ENCODE peak calls at places on chromosomes 5 and 9, in four cellular contexts. U, K, J and Q are unnamed samples. For H3K36me3, the result is how much of the 10 kb centered on the place peaks cover.

GRCh38 chr5:180100621-180101450 is 29.3 kb upstream of the RNF130 start:
- DNase-seq in J (no peak), K (no peak), U (no peak), Q (no peak)

GRCh38 chr5:154405078-154405792 is 40.6 kb upstream of the SAP30L start:
- DNase-seq in U (peak), J (peak), K (no peak), Q (peak)

GRCh38 chr5:44511596-44511995 is 122.4 kb upstream of the FGF10 start:
- DNase-seq in K (no peak), U (no peak), J (no peak), Q (no peak)

GRCh38 chr9:15755660-15756059 is 202.8 kb downstream of the CCDC171 start:
- DNase-seq in J (no peak), U (no peak), K (no peak), Q (no peak)

GRCh38 chr5:142749321-142749720 is 20.9 kb upstream of the ARHGAP26 start:
- DNase-seq in K (peak), J (no peak), U (no peak), Q (no peak)

GRCh38 chr9:96256800-96257199 is 45.2 kb downstream of the HSD17B3 start:
- DNase-seq in J (no peak), K (no peak), U (no peak), Q (peak)

GRCh38 chr9:92496401-92496800 is 14.1 kb upstream of the ASPN start:
- DNase-seq in U (no peak), J (no peak), K (no peak), Q (no peak)

GRCh38 chr5:104265531-104266130 is 703.0 kb upstream of the NUDT12 start:
- DNase-seq in J (no peak), K (no peak), U (no peak), Q (no peak)

GRCh38 chr9:93209576-93210323 is 25.8 kb downstream of the WNK2 start:
- DNase-seq in K (no peak), U (no peak), J (no peak), Q (no peak)

GRCh38 chr5:83895860-83896259 is 175.2 kb upstream of the HAPLN1 start:
- DNase-seq in J (no peak), K (no peak), U (no peak), Q (no peak)

GRCh38 chr5:127206320-127207113 is 84.1 kb upstream of the MEGF10 start:
- DNase-seq in J (no peak), U (no peak), K (peak), Q (no peak)

GRCh38 chr5:139482050-139482889 is at the start of gene STING1:
- DNase-seq in U (peak), J (peak), K (peak), Q (no peak)

GRCh38 chr9:115786321-115786720 is 367.3 kb upstream of the PAPPA start:
- DNase-seq in U (no peak), J (no peak), K (no peak), Q (no peak)

GRCh38 chr5:137833463-137833862 is 34.2 kb upstream of the MYOT start:
- DNase-seq in J (no peak), K (peak), U (no peak), Q (peak)

GRCh38 chr5:93789173-93790070 is 48.0 kb upstream of the POU5F2 start:
- DNase-seq in J (no peak), K (peak), U (no peak), Q (no peak)

GRCh38 chr5:172688735-172689572 is 47.9 kb downstream of the NEURL1B start:
- DNase-seq in K (peak), U (peak), J (peak), Q (no peak)

GRCh38 chr9:82404484-82405280 is 416.1 kb downstream of the SPATA31D1 start:
- DNase-seq in U (peak), K (no peak), J (no peak), Q (no peak)

GRCh38 chr9:94780516-94780950 is 54.0 kb downstream of the AOPEP start:
- DNase-seq in J (no peak), K (no peak), U (peak), Q (no peak)

GRCh38 chr5:165460911-165461310 is 1955.5 kb downstream of the MAT2B start:
- DNase-seq in U (no peak), J (no peak), K (no peak), Q (no peak)

GRCh38 chr5:14270212-14270702 is 127.1 kb downstream of the TRIO start:
- DNase-seq in U (peak), K (peak), J (no peak), Q (peak)

GRCh38 chr9:114122152-114122615 is 23.1 kb upstream of the KIF12 start:
- DNase-seq in U (no peak), K (no peak), J (no peak), Q (no peak)

GRCh38 chr9:124018731-124019697 is 7.4 kb downstream of the LHX2 start:
- DNase-seq in U (no peak), J (no peak), K (no peak), Q (no peak)

GRCh38 chr5:132540764-132541163 is 2.6 kb downstream of the IL5 start:
- DNase-seq in J (no peak), K (no peak), U (no peak), Q (no peak)

GRCh38 chr5:67190856-67191255 is 5.7 kb downstream of the CD180 start:
- DNase-seq in K (peak), U (no peak), J (no peak), Q (no peak)

GRCh38 chr5:120817044-120817985 is 353.2 kb downstream of the PRR16 start:
- DNase-seq in J (no peak), U (peak), K (no peak), Q (peak)

GRCh38 chr9:108980893-108981292 is 32.4 kb downstream of the CTNNAL1 start:
- DNase-seq in J (no peak), K (no peak), U (peak), Q (no peak)

GRCh38 chr9:16625831-16626230 is 244.6 kb downstream of the BNC2 start:
- DNase-seq in K (no peak), U (no peak), J (no peak), Q (no peak)

GRCh38 chr5:71873202-71873601 is 154.1 kb downstream of the CARTPT start:
- DNase-seq in J (no peak), K (no peak), U (peak), Q (peak)

GRCh38 chr5:9564752-9565151 is 18.9 kb upstream of the SEMA5A start:
- DNase-seq in U (no peak), J (no peak), K (no peak), Q (no peak)

GRCh38 chr5:146283344-146283761 is 55.3 kb upstream of the POU4F3 start:
- DNase-seq in J (no peak), K (peak), U (no peak), Q (no peak)

GRCh38 chr5:18394154-18394804 is 760.0 kb downstream of the TAF11L14 start:
- DNase-seq in U (peak), J (peak), K (no peak), Q (peak)

GRCh38 chr9:133512253-133513213 is 12.2 kb downstream of the MYMK start:
- DNase-seq in J (no peak), K (no peak), U (no peak), Q (peak)

GRCh38 chr5:65760504-65761275 is 38.7 kb downstream of the NLN start:
- DNase-seq in K (peak), U (no peak), J (peak), Q (no peak)

GRCh38 chr9:77218612-77219011 is 41.3 kb downstream of the VPS13A start:
- DNase-seq in U (no peak), J (no peak), K (no peak), Q (no peak)

GRCh38 chr9:97557606-97558095 is 56.2 kb downstream of the TMOD1 start:
- DNase-seq in U (no peak), K (no peak), J (peak), Q (no peak)

GRCh38 chr9:136903041-136903554 is 16.8 kb downstream of the TRAF2 start:
- DNase-seq in U (no peak), K (no peak), J (no peak), Q (no peak)

DNA sequence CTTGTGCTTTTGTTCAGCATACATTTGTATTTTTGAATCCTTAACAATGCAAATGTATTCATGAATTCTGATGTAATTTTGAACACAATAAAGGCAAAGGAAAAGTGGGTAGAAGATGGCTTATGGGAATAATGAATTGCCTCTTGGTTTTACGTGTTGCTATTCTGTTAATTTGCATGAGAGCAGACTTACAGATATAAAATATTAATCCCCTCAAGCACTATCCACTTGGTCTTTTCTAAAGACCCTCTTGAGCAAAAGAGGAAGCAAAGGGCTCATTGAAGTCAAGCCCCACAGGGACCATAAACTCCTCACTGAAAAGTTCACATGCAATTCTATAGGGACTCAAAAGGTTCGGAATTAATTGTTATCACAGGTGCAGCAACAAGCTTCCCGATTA is 51.9 kb downstream of the OSTF1 start:
- DNase-seq in J (no peak), U (no peak), K (no peak), Q (no peak)
- H3K36me3 ChIP-seq in J (under half), U (under half), K (under half), Q (under half)

DNA sequence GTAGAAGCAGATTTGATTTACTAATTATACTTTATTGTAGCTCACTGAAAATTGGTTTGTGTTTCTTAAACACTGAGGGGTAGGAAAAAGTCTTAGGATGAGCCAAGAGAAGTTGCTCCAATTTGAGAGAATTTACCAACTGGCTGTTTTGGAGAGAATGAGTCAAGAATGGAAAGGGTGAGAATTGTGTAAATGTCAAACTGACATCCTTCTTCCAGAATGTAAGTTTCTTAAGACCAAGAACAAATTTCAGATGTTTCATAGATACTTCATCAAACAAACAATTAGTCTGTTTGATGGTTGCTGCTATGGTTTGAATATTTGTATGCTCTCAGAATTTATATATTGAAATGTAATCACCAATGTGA is 106.2 kb upstream of the TXNDC8 start:
- DNase-seq in U (no peak), K (no peak), J (no peak), Q (no peak)
- TF ChIP-seq CTCF in U (no peak), K (no peak), J (no peak), Q (no peak)

GRCh38 chr9:127816362-127816725 is 13.7 kb downstream of the FPGS start:
- DNase-seq in U (no peak), J (no peak), K (no peak), Q (no peak)

GRCh38 chr9:127813739-127814226 is 11.1 kb downstream of the FPGS start:
- DNase-seq in K (no peak), J (no peak), U (no peak), Q (no peak)

GRCh38 chr9:127812936-127813675 is 10.4 kb downstream of the FPGS start:
- DNase-seq in U (no peak), K (no peak), J (no peak), Q (no peak)

GRCh38 chr9:127815512-127816361 is 13.1 kb downstream of the FPGS start:
- DNase-seq in U (no peak), K (no peak), J (no peak), Q (no peak)

GRCh38 chr9:127814619-127815511 is 12.2 kb downstream of the FPGS start:
- DNase-seq in U (no peak), J (no peak), K (no peak), Q (no peak)
- H3K36me3 ChIP-seq in U (under half), J (under half), K (under half), Q (half or more)

GRCh38 chr5:97601651-97602050 is 418.6 kb upstream of the RIOK2 start:
- DNase-seq in J (no peak), K (no peak), U (no peak), Q (no peak)

DNA sequence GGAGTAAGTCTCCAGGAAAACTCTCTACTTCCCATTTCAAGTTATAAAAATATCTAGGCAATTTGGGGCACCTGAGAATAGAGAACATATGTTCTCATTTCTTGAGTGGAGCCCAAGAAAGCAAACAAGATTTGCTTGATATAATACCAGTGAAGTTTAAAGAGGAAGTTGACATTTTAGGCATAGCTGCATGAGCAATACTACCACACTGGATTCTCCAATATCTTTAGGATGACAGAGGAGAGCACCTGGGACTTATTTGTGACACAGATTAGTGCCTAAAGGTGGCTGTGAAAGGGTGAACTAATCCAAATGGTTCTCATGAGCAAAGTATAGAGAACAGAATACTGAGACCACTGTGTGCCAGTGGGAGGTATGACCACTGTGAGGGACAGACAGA is 423.5 kb upstream of the RIOK2 start:
- DNase-seq in U (no peak), K (no peak), J (no peak), Q (no peak)
- TF ChIP-seq CTCF in U (no peak), K (no peak), J (no peak), Q (no peak)

GRCh38 chr5:37121465-37121864 is 127.7 kb downstream of the CPLANE1 start:
- DNase-seq in J (no peak), U (peak), K (no peak), Q (no peak)
- H3K36me3 ChIP-seq in J (under half), U (under half), K (under half), Q (under half)

GRCh38 chr9:128066713-128067621 is at the start of gene NAIF1:
- DNase-seq in J (peak), U (peak), K (peak), Q (peak)
- TF ChIP-seq CTCF in J (no peak), U (no peak), K (no peak), Q (no peak)

GRCh38 chr5:452856-453710 is 10.1 kb downstream of the EXOC3 start:
- DNase-seq in K (no peak), J (peak), U (no peak), Q (peak)

GRCh38 chr5:453725-454481 is 10.9 kb downstream of the EXOC3 start:
- DNase-seq in K (no peak), J (peak), U (no peak), Q (peak)

GRCh38 chr5:449151-449550 is 6.2 kb downstream of the EXOC3 start:
- DNase-seq in J (no peak), U (no peak), K (no peak), Q (no peak)

GRCh38 chr5:448766-449090 is 5.8 kb downstream of the EXOC3 start:
- DNase-seq in K (no peak), J (no peak), U (no peak), Q (peak)

DNA sequence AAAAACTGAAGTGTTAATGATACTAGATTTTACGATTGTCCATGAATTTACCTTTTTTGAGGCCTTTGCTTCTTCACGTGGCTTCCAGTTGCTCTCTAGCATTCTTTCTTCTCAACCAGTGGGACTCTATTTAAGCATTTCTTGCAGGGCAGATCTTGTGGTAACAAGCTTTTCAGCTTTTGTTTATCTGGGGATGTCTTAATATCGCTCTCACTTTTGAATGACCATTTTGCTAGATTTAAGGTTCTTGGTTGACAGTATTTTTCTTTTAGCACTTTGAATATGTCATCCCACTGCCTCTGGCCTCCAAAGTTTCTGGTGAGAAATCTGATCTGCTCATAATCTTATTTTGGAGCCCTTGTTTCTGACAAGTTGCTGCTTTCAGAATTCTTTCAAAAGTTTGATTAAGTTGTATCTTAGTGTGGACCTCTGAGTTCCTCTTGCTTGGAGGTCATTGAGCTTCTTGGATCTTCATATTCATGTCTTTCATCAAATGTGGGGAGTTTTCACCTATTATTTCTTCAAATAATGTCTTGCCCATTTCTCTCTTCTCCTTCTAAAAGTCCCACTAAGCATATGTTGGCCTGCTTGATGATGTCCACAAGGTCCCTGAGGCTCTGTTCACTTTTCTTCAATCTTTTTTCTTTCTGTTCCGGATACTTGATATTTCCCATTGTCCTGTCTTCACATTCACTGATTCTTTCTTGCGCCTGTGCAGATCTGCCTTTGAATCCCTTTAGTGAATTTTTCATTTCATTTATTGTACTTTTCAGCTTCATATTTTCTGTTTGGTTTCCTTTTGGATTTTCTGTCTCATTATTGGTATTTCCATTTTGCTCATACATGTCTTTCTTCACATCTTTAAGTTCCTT is 8.8 kb downstream of the EXOC3 start:
- DNase-seq in U (no peak), J (no peak), K (no peak), Q (no peak)
- H3K36me3 ChIP-seq in U (under half), J (half or more), K (half or more), Q (half or more)

GRCh38 chr5:136308396-136308795 is 56.9 kb downstream of the TRPC7 start:
- DNase-seq in K (no peak), U (peak), J (no peak), Q (peak)
- TF ChIP-seq CTCF in K (no peak), U (peak), J (no peak), Q (peak)